ENCODE peak calls at places on chromosomes 7 and 10, in eight cellular contexts. Q is OCI-LY7, N is tibial artery, Y is heart right ventricle, A is upper lobe of left lung, L is A549, W is H1, X is lung. F is an unnamed sample.

GRCh38 chr10:116099031-116099430 is 174.0 kb downstream of the GFRA1 start:
- DNase-seq in W (no peak), X (no peak), A (no peak), Y (no peak), L (no peak), N (no peak), Q (no peak), F (no peak)

GRCh38 chr10:12465385-12466136 is 116.2 kb downstream of the CAMK1D start:
- DNase-seq in X (no peak), Q (no peak), Y (no peak), W (no peak), N (no peak), L (no peak), A (no peak), F (no peak)

GRCh38 chr10:17428616-17429097 is 25.7 kb downstream of the ST8SIA6 start:
- DNase-seq in Y (no peak), N (no peak), X (no peak), Q (no peak), A (peak), L (no peak), W (no peak), F (no peak)

GRCh38 chr7:4762121-4763055 is 13.0 kb upstream of the AP5Z1 start:
- DNase-seq in L (no peak), X (no peak), N (no peak), A (no peak), Y (no peak), W (no peak), Q (no peak), F (no peak)

GRCh38 chr7:13336227-13336626 is 648.8 kb downstream of the ARL4A start:
- DNase-seq in W (no peak), X (no peak), Q (no peak), L (no peak), N (no peak), A (no peak), Y (no peak), F (no peak)

GRCh38 chr7:64874562-64875250 is 28.4 kb upstream of the ZNF273 start:
- DNase-seq in Y (no peak), W (no peak), X (peak), A (no peak), L (no peak), Q (no peak), N (peak), F (peak)

GRCh38 chr7:135197906-135198655 is 13.2 kb downstream of the WDR91 start:
- DNase-seq in W (no peak), L (no peak), X (no peak), A (no peak), Y (no peak), Q (no peak), N (no peak), F (no peak)

GRCh38 chr7:148847815-148848726 is 36.0 kb downstream of the EZH2 start:
- DNase-seq in A (no peak), Y (no peak), Q (no peak), X (no peak), N (no peak), L (no peak), W (no peak), F (no peak)

GRCh38 chr7:83791737-83792136 is 142.8 kb upstream of the SEMA3E start:
- DNase-seq in L (no peak), Q (no peak), Y (no peak), W (no peak), A (no peak), X (no peak), N (no peak), F (no peak)

GRCh38 chr10:14812271-14812670 is 25.6 kb downstream of the CDNF start:
- DNase-seq in L (no peak), N (no peak), W (no peak), Q (no peak), Y (no peak), A (no peak), X (no peak), F (no peak)

GRCh38 chr10:122362031-122362592 is 12.4 kb upstream of the PLEKHA1 start:
- DNase-seq in L (no peak), X (no peak), A (no peak), W (no peak), Q (no peak), Y (no peak), N (no peak), F (no peak)

GRCh38 chr7:26329520-26330269 is 38.0 kb downstream of the SNX10 start:
- DNase-seq in A (peak), L (no peak), Q (peak), N (no peak), X (peak), W (no peak), Y (peak), F (no peak)

GRCh38 chr10:24953350-24954074 is 1.1 kb upstream of the PRTFDC1 start:
- DNase-seq in X (no peak), A (no peak), N (no peak), Q (no peak), L (no peak), W (no peak), Y (no peak), F (no peak)

GRCh38 chr7:150417863-150418262 is 32.6 kb upstream of the GIMAP8 start:
- DNase-seq in X (no peak), Q (no peak), A (no peak), Y (no peak), L (no peak), W (no peak), N (no peak), F (no peak)

GRCh38 chr10:103648951-103649532 is 155.5 kb downstream of the NEURL1 start:
- DNase-seq in L (no peak), Y (no peak), X (peak), N (peak), A (peak), Q (no peak), W (no peak), F (no peak)

GRCh38 chr7:12111461-12112405 is 99.4 kb upstream of the TMEM106B start:
- DNase-seq in W (peak), Y (no peak), Q (no peak), X (peak), N (no peak), A (peak), L (no peak), F (no peak)

GRCh38 chr10:77160679-77161078 is 476.9 kb downstream of the KCNMA1 start:
- DNase-seq in Y (no peak), N (no peak), Q (no peak), A (no peak), X (no peak), L (no peak), W (no peak), F (no peak)

GRCh38 chr10:62733654-62734293 is 70.7 kb upstream of the ADO start:
- DNase-seq in Y (peak), L (no peak), Q (no peak), A (peak), X (no peak), N (no peak), W (no peak), F (no peak)

GRCh38 chr7:112279042-112279441 is 72.5 kb downstream of the ZNF277 start:
- DNase-seq in L (no peak), Q (no peak), W (no peak), X (no peak), N (no peak), Y (no peak), A (no peak), F (no peak)

GRCh38 chr10:72063703-72064391 is 24.5 kb downstream of the SPOCK2 start:
- DNase-seq in A (no peak), X (no peak), N (no peak), W (no peak), Q (no peak), Y (no peak), L (no peak), F (no peak)

GRCh38 chr7:102451371-102452054 is 13.2 kb downstream of the ALKBH4 start:
- DNase-seq in N (no peak), Y (no peak), W (no peak), X (no peak), L (no peak), A (no peak), Q (peak), F (no peak)

GRCh38 chr10:70774810-70775678 is 10.1 kb downstream of the TBATA start:
- DNase-seq in Y (no peak), W (no peak), Q (no peak), X (no peak), L (no peak), N (peak), A (peak), F (no peak)

GRCh38 chr7:39248693-39249090 is 271.0 kb downstream of the POU6F2 start:
- DNase-seq in X (no peak), A (no peak), L (no peak), W (no peak), Y (no peak), Q (no peak), N (no peak), F (no peak)

GRCh38 chr7:47573758-47574472 is 8.0 kb downstream of the TNS3 start:
- DNase-seq in Q (no peak), Y (no peak), L (no peak), X (no peak), W (no peak), N (peak), A (peak), F (no peak)
- H3K27ac ChIP-seq in Q (peak), Y (no peak), L (peak), X (no peak), W (no peak), N (peak), A (peak), F (peak)

DNA sequence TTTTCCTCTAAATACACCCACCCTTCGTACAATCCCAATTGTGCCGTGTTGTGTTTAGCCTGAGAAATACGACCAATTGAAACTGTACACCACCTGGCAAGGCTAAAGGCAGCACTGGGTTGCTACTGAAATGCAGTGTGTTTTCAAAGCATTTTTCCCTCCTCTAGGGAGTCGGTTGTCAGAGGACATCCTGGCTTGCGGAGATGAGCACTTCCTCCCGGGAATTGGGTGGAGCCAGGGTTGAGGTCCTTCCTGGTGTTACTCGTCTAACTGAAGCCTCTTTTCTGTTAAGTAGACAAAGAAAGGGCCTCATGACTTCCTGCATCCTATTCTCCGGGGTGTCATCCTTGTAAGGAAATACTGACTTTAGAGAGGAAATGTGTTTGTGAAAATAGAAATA is 133.4 kb downstream of the MTPAP start:
- DNase-seq in W (no peak), N (no peak), Q (no peak), A (no peak), Y (peak), L (no peak), X (no peak), F (no peak)
- H3K4me3 ChIP-seq in W (no peak), N (no peak), Q (no peak), A (no peak), Y (no peak), L (no peak), X (no peak), F (no peak)

GRCh38 chr7:87564290-87564963 is 36.3 kb downstream of the ABCB1 start:
- DNase-seq in W (peak), L (peak), Q (peak), N (no peak), X (peak), A (peak), Y (no peak), F (no peak)
- TF ChIP-seq CTCF in W (peak), L (peak), Q (peak), N (no peak), X (no peak), A (no peak), Y (peak), F (no peak)

GRCh38 chr10:3750352-3750816 is 34.6 kb downstream of the KLF6 start:
- DNase-seq in Y (no peak), L (no peak), X (no peak), A (no peak), Q (no peak), W (no peak), N (no peak), F (no peak)

GRCh38 chr10:3749011-3749410 is 36.0 kb downstream of the KLF6 start:
- DNase-seq in Q (no peak), L (no peak), N (no peak), X (peak), A (no peak), Y (no peak), W (no peak), F (no peak)

GRCh38 chr10:3750884-3751283 is 34.1 kb downstream of the KLF6 start:
- DNase-seq in W (no peak), Y (no peak), N (no peak), Q (no peak), A (no peak), X (no peak), L (no peak), F (no peak)

GRCh38 chr10:3748484-3748883 is 36.5 kb downstream of the KLF6 start:
- DNase-seq in W (no peak), Y (no peak), N (no peak), L (no peak), A (no peak), X (peak), Q (no peak), F (no peak)

DNA sequence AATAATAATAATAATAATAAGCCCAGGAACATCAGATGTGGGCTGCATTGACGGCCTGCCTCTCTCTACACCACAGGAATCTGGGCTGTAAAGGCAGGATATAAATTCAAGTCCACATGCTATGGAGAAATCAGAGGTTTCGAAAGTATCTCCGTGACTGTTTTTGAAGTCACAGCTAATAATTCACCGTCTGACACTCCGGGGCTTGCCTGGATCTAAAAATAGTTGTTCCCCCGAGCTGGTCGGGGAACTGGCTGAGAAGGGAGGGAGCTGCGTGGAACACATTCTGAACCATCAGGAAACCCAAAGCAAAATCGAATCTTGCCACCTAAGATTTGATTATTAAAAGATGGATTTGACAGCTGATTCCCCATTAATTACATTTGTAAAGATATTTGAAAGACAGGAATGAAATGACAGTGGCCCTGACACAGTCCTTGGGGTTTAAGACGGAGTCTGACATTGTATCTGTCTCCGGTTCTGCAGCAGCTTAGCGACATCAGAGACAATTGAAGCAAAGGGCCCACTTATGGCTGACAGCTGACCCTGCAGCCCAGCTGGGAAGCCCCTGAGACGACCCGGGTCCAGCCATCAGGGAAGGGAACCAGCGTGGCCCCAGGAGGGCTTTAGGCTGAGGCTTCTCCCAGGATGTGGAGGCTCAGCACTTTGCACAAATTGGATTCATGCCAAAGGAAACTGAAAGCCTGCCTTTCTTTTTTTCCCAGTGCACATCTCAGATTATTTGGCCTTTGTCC is 35.2 kb downstream of the KLF6 start:
- DNase-seq in N (peak), A (no peak), Q (no peak), Y (peak), W (no peak), L (no peak), X (no peak), F (no peak)
- H3K27ac ChIP-seq in N (peak), A (peak), Q (no peak), Y (peak), W (no peak), L (no peak), X (peak), F (peak)

DNA sequence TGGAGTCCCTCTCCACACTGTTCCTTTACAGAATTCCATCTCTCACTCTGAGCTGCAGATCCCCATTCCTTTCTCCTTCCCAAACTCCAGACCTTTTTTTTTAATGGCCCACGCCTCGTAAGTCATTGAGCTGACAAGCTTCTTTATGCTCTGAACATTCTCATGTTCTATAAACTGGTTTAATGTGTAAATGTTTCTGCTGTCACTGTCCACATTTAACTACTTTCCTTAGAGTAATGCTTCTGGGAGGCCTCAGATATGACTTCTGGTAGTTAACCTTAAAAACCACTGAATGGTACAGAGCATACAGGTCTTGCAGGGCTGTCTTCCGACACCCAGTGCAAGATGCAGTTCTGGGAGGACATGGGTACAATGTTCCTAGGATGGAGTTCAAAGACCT is 71.1 kb upstream of the CAMK2B start:
- DNase-seq in L (no peak), W (no peak), N (no peak), A (no peak), Y (no peak), X (no peak), Q (no peak), F (no peak)
- H3K4me3 ChIP-seq in L (no peak), W (no peak), N (no peak), A (no peak), Y (no peak), X (no peak), Q (no peak), F (no peak)

DNA sequence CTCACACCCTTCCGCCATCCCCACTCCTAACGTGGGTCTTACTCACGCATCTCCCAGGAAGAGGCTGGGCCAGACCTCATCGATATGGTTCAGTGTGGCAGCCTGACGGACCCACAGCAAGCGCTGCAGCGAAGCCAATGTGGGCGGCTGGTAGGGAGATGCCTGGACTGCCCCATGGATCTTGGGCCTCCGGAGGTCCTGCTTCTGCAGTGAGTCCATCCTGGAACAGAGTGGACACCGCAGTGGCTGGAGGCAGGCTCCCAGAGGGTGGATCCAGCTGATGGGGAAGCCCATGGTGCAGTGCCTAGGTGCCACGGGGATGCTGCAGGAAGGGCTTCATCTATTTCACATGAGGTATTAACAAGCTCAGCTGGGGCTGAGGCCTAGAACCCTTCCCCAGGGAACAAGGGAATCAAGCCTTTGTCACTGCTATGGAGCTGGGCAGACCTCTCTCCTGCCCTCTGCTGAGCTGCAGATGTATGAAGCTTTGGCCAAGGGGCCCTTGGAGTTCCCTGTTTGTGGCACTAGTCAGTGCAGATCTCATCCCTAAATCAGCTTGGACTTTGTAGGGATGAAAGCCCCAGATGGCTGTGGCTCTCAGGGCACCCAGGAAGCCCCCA is 13.7 kb upstream of the SAMD8 start:
- DNase-seq in N (no peak), L (no peak), W (no peak), Y (no peak), A (no peak), Q (peak), X (no peak), F (no peak)
- TF ChIP-seq CTCF in N (no peak), L (no peak), W (peak), Y (peak), A (no peak), Q (peak), X (no peak), F (no peak)

DNA sequence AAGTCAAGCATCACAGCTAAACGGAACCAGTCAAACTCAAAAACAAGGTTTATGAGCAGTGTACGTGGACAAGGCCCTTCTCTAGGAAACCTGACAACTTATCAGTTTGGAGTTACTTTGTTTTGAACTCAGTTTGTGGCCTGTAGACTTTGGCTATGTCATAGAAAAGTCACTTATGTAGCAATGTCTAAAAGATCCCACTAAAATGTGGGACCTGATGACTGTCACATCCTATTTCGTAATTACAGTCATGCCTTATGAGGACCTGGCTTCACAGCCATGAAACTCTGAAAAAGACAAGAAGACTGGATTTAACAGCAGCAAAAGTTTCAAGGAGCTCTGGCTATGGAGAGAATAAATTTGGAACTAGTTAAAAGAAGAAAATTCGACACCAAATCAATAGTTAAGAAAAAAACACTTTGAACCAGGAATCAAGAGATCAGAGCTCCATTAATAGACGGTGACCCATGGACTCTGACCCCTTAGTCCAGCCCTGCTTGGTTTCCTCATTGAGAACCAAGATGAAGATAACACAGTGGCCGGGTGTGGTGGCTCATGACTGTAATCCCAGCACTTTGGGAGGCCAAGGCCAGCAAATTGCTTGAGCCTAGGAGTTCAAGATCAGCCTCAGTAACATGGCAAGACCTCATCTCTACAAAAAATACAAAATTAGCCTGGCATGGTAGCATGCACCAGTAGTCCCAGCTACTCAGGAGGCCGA is 204.3 kb downstream of the SFMBT2 start:
- DNase-seq in Y (no peak), X (no peak), N (no peak), A (no peak), W (no peak), L (no peak), Q (no peak), F (no peak)
- H3K27ac ChIP-seq in Y (peak), X (no peak), N (no peak), A (no peak), W (no peak), L (no peak), Q (no peak), F (no peak)